ENCODE peak calls at places on chromosomes 4 and X, in nine cellular contexts. V is cardiac muscle cell, A is A673, Q is MM.1S, K is HepG2, E is keratinocyte, T is aorta, X is heart right ventricle, Y is RWPE2. R is an unnamed sample. For H3K9me3, the result is how much of the 10 kb centered on the place peaks cover.

GRCh38 chr4:172390341-172390740 is 577.1 kb downstream of the GALNTL6 start:
- DNase-seq in V (no peak), A (no peak), Q (no peak), K (no peak), E (no peak), T (no peak), X (no peak), Y (peak), R (no peak)

GRCh38 chrX:23631136-23631535 is 36.2 kb upstream of the PRDX4 start:
- DNase-seq in V (no peak), A (no peak), Q (no peak), K (no peak), E (no peak), T (no peak), X (no peak), Y (no peak), R (no peak)

GRCh38 chr4:147924604-147925412 is 192.9 kb downstream of the ARHGAP10 start:
- DNase-seq in V (peak), A (peak), Q (no peak), K (peak), E (no peak), T (no peak), X (peak), Y (no peak), R (no peak)

GRCh38 chr4:120922390-120923200 is at the start of gene PRDM5:
- DNase-seq in V (peak), A (peak), Q (peak), K (no peak), E (no peak), T (peak), X (peak), Y (no peak), R (no peak)

GRCh38 chr4:176726803-176727202 is 65.9 kb downstream of the VEGFC start:
- DNase-seq in V (peak), A (no peak), Q (peak), K (no peak), E (no peak), T (no peak), X (no peak), Y (no peak), R (no peak)

GRCh38 chr4:186979966-186980745 is 256.5 kb upstream of the FAT1 start:
- DNase-seq in V (no peak), A (peak), Q (no peak), K (no peak), E (no peak), T (no peak), X (no peak), Y (no peak), R (no peak)

GRCh38 chr4:186643501-186644315 is 79.9 kb downstream of the FAT1 start:
- DNase-seq in V (no peak), A (peak), Q (no peak), K (peak), E (no peak), T (no peak), X (no peak), Y (no peak), R (no peak)

GRCh38 chrX:13144927-13145659 is 100.7 kb upstream of the FAM9C start:
- DNase-seq in V (no peak), A (no peak), Q (no peak), K (no peak), E (no peak), T (no peak), X (no peak), Y (no peak), R (no peak)

GRCh38 chr4:4271912-4272311 is 18.0 kb downstream of the LYAR start:
- DNase-seq in V (no peak), A (no peak), Q (no peak), K (no peak), E (no peak), T (no peak), X (no peak), Y (no peak), R (no peak)

GRCh38 chr4:53489279-53489889 is 101.9 kb downstream of the LNX1 start:
- DNase-seq in V (no peak), A (no peak), Q (no peak), K (no peak), E (no peak), T (no peak), X (no peak), Y (no peak), R (no peak)

GRCh38 chr4:123250843-123251242 is 145.8 kb upstream of the SPRY1 start:
- DNase-seq in V (no peak), A (no peak), Q (no peak), K (no peak), E (no peak), T (peak), X (peak), Y (no peak), R (no peak)

GRCh38 chr4:176230827-176231226 is 35.4 kb upstream of the SPATA4 start:
- DNase-seq in V (no peak), A (no peak), Q (no peak), K (no peak), E (no peak), T (no peak), X (no peak), Y (no peak), R (no peak)

GRCh38 chr4:188783160-188783559 is 643.9 kb downstream of the TRIML1 start:
- DNase-seq in V (no peak), A (no peak), Q (no peak), K (no peak), E (no peak), T (no peak), X (peak), Y (no peak), R (no peak)

GRCh38 chr4:140704964-140705363 is 51.2 kb downstream of the TBC1D9 start:
- DNase-seq in V (no peak), A (no peak), Q (no peak), K (no peak), E (no peak), T (no peak), X (no peak), Y (no peak), R (no peak)

GRCh38 chr4:186137193-186137792 is 32.8 kb downstream of the FAM149A start:
- DNase-seq in V (peak), A (peak), Q (peak), K (no peak), E (no peak), T (no peak), X (no peak), Y (no peak), R (no peak)

GRCh38 chr4:176635372-176636261 is 157.1 kb downstream of the VEGFC start:
- DNase-seq in V (no peak), A (peak), Q (no peak), K (no peak), E (no peak), T (no peak), X (peak), Y (peak), R (no peak)

GRCh38 chr4:156710571-156711195 is 260.9 kb downstream of the PDGFC start:
- DNase-seq in V (no peak), A (no peak), Q (no peak), K (peak), E (no peak), T (no peak), X (no peak), Y (no peak), R (no peak)

GRCh38 chrX:9147086-9147485 is 113.2 kb upstream of the FAM9B start:
- DNase-seq in V (no peak), A (no peak), Q (no peak), K (no peak), E (no peak), T (no peak), X (no peak), Y (no peak), R (no peak)

GRCh38 chrX:46912098-46912672 is at the start of gene JADE3:
- DNase-seq in V (peak), A (peak), Q (peak), K (peak), E (no peak), T (peak), X (peak), Y (peak), R (peak)

GRCh38 chr4:156109943-156110925 is 156.6 kb upstream of the CTSO start:
- DNase-seq in V (no peak), A (peak), Q (no peak), K (no peak), E (peak), T (no peak), X (peak), Y (peak), R (no peak)

GRCh38 chrX:63744850-63745249 is 40.2 kb downstream of the ARHGEF9 start:
- DNase-seq in V (no peak), A (no peak), Q (no peak), K (no peak), E (no peak), T (no peak), X (no peak), Y (no peak), R (no peak)
- H3K9me3 ChIP-seq in V (under half), A (under half), Q (under half), K (under half), E (under half), T (under half), X (under half), Y (under half), R (under half)

GRCh38 chr4:142660728-142661127 is 185.4 kb downstream of the INPP4B start:
- DNase-seq in V (no peak), A (no peak), Q (no peak), K (no peak), E (no peak), T (no peak), X (no peak), Y (no peak), R (no peak)

DNA sequence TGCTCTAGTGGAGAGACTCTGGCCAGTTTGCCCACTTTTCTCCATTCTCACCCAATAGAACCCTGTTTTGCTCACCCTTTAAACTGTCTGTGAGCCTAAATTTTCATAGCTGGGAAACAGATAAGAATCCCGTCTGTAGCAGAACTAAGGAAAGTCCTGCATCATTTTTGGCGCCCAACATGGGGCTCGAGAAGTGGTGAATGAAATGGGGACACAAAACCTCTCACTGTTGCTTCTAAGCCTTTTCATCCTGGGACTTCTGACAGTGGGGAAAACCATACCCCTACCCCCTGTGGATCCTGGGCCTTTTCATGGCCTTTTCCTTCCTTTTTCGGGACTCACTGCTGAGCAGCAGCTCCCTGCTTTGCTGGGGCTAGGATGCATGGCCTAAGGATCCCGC is 189.9 kb downstream of the INPP4B start:
- DNase-seq in V (peak), A (peak), Q (no peak), K (no peak), E (no peak), T (no peak), X (no peak), Y (no peak), R (peak)
- H3K9me3 ChIP-seq in V (under half), A (under half), Q (under half), K (half or more), E (under half), T (under half), X (under half), Y (under half), R (under half)

GRCh38 chr4:86657910-86658309 is 63.8 kb downstream of the PTPN13 start:
- DNase-seq in V (no peak), A (no peak), Q (peak), K (no peak), E (no peak), T (no peak), X (no peak), Y (no peak), R (no peak)

GRCh38 chr4:86653237-86653865 is 59.2 kb downstream of the PTPN13 start:
- DNase-seq in V (no peak), A (no peak), Q (no peak), K (peak), E (no peak), T (no peak), X (no peak), Y (no peak), R (no peak)

GRCh38 chr4:86657382-86657781 is 63.3 kb downstream of the PTPN13 start:
- DNase-seq in V (no peak), A (no peak), Q (no peak), K (no peak), E (no peak), T (no peak), X (no peak), Y (no peak), R (no peak)

DNA sequence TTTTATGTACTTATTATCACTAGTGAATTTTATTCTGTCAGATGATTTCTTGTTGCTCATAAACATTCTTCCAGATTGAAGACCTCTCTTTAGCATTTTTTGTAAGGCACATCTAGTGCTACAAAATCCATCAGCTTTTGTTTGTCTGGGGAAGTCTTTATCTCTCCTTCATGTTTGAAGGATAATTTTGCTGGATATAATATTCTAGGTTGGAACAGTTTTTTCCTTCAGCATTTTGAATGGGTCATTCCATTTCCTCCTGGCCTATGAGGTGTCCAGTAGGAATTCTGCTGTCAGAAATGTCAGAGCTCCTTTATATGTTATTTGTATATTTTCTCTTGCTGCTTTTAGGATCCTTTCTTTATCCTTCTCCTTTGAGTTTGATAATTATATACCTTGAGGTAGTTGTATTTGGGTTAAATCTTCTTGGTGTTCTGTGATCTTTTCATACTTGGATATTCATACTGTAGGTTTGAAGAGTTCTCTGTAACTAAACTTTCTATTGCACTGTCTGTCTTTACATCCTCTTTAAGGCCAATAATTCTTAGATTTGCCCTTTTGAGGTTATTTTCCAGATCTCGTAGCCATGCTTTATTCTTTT is 58.3 kb downstream of the PTPN13 start:
- DNase-seq in V (no peak), A (no peak), Q (no peak), K (no peak), E (no peak), T (no peak), X (no peak), Y (no peak), R (no peak)
- H3K9me3 ChIP-seq in V (under half), A (under half), Q (under half), K (under half), E (under half), T (under half), X (under half), Y (under half), R (under half)

DNA sequence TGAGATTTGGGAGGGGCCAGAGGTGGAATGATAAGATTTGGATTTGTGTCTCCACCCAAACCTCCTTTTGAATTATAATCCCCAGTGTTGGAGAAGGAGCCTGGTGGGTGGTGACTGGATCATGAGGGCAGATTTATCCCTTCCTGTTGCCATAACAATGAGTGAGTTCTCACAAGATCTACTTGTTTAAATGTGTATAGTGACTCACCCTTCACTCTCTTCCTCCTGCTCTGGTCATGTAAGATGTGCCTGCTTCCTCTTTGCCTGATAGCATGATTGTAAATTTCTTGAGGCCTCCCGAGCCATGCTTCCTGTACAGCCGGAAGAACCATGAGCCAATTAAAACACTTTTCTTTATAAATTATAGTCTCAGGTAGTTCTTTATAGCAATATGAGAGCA is 348.6 kb downstream of the AR start:
- DNase-seq in V (no peak), A (no peak), Q (no peak), K (no peak), E (no peak), T (no peak), X (no peak), Y (no peak), R (no peak)
- H3K9me3 ChIP-seq in V (under half), A (under half), Q (under half), K (under half), E (under half), T (under half), X (under half), Y (under half), R (under half)

DNA sequence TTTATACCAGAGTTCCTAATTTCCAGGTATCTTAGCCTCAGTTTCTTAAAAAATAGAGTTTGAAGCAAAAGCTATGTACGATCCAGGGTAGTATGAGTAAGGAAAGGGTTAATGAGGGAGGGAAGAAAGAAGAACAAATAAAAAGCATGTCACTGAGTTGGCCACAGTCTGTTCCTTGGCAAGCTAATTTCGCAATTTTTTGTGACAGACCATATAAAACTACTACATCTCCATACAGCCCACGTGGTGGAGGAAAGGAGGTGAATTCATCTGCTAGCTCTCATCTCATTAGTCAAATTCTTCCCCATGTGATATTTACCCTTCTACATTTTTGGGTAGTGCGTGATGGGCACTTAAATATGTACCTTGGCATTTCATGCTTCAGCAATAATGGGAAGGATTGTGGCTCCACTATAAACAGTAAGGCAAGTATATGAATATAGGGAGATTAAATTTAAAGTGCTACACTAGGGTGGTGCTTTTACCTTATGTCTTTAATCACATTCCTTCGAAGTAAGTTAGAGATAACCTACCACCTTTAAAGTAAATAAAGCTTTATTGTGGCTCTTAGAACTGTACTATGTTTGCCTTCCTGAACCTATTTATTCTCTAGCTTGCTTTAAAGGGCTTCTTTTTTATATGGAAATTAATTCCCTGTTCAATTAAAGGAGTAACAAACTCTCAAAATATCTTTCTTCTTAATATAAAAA is 102.1 kb upstream of the VAMP7 start:
- DNase-seq in V (no peak), A (no peak), Q (no peak), K (no peak), E (no peak), T (no peak), X (no peak), Y (no peak), R (no peak)
- H3K9me3 ChIP-seq in V (under half), A (under half), Q (under half), K (half or more), E (under half), T (under half), X (under half), Y (under half), R (under half)

DNA sequence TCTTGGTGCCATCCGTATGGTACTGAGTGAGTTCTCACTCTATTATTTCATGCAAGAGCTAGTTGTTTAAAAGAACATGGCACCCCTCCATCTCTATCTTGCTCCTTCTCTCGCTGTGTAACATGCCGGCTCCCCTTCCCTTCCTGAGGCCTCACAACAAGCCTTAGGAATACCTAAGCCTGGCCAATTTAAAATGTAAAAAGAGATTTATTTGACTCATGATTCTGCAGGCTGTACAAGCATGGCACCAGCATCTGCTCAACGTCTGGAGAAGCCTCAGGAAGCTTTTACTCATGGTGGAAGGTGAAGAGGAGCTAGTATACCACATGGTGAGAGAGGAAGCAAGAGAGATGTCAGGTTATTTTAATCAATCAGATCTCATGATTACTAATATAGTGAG is 90.4 kb upstream of the NUDT10 start:
- DNase-seq in V (no peak), A (no peak), Q (no peak), K (no peak), E (no peak), T (no peak), X (no peak), Y (no peak), R (no peak)
- H3K9me3 ChIP-seq in V (under half), A (under half), Q (under half), K (under half), E (under half), T (under half), X (under half), Y (under half), R (under half)

GRCh38 chr4:2069161-2069971 is 10.2 kb downstream of the NAT8L start:
- DNase-seq in V (no peak), A (no peak), Q (no peak), K (no peak), E (no peak), T (no peak), X (no peak), Y (peak), R (no peak)
- H3K9me3 ChIP-seq in V (under half), A (under half), Q (under half), K (under half), E (under half), T (under half), X (under half), Y (under half), R (under half)

DNA sequence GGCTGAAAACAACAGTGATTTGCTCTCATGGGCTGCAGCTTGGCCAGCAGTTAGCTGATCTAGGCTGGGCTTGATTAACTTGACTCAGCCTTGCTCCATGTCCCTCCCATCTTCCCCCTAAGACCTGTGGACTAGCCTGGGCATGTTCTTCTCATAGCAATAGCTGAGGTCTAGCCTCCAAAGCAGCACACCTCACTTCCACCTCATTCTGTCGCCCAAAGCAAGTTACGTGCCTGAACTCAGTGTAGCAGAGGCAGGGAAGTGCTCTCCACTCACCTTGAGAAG is 62.2 kb downstream of the EVC start:
- DNase-seq in V (no peak), A (no peak), Q (no peak), K (no peak), E (peak), T (no peak), X (no peak), Y (peak), R (no peak)
- H3K9me3 ChIP-seq in V (under half), A (under half), Q (under half), K (under half), E (under half), T (under half), X (under half), Y (under half), R (under half)

DNA sequence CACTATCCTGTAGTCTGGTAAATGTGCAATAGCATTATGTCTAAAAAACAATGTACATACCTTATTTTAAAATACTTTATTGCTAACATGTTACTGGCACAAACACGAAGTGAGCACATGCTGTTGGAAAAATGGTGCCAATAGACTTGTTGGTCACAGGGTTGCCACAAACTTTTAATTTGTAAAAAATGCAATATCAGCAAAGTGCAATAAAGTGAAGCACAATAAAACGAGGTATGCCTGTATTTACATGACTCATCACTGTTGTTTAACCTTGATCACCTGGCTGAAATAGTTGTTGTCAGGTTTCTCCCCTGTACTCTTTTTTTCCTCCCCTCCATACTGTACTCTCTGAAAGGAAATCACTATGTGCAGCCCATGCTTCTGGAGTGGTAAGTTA is 56.5 kb downstream of the KLF8 start:
- DNase-seq in V (no peak), A (no peak), Q (no peak), K (no peak), E (no peak), T (no peak), X (no peak), Y (no peak), R (no peak)
- H3K9me3 ChIP-seq in V (under half), A (under half), Q (under half), K (under half), E (under half), T (under half), X (under half), Y (under half), R (under half)

R was measured in T-helper 17 cell.